ENCODE peak calls at places on chromosomes 6 and 20, in eight cellular contexts. I is cardiac muscle cell; W is PC-3; S is fibroblast of lung; R is CD8-positive, alpha-beta T cell; K is spleen; V is BE2C; Y is CD8-positive, alpha-beta memory T cell. X is an unnamed sample.
A peak's percentile ranks its signal among the peaks of the same experiment; 100 is the strongest.

GRCh38 chr20:13265941-13266340 is 44.9 kb downstream of the ISM1 start:
- DNase-seq in K (no peak), I (no peak), Y (no peak), S (no peak), R (no peak), W (no peak), V (no peak), X (no peak)

GRCh38 chr20:36792422-36792821 is 18.9 kb upstream of the DSN1 start:
- DNase-seq in S (peak; percentile 65), W (peak; percentile 74), V (peak; percentile 62), I (peak; percentile 61), Y (no peak), R (no peak), K (no peak), X (no peak)

GRCh38 chr20:7893019-7893730 is 47.1 kb downstream of the HAO1 start:
- DNase-seq in Y (no peak), I (peak; percentile 28), V (no peak), W (peak; percentile 99), S (no peak), R (no peak), K (no peak), X (no peak)

GRCh38 chr6:14792118-14792955 is 453.5 kb upstream of the JARID2 start:
- DNase-seq in W (peak; percentile 63), K (no peak), S (no peak), V (no peak), R (no peak), Y (no peak), I (no peak), X (no peak)

GRCh38 chr6:37491161-37491829 is 8.4 kb downstream of the CCDC167 start:
- DNase-seq in I (no peak), Y (peak; percentile 47), W (no peak), V (peak; percentile 69), S (no peak), K (no peak), R (no peak), X (no peak)

GRCh38 chr20:24164360-24164759 is 175.8 kb upstream of the GGTLC1 start:
- DNase-seq in W (peak; percentile 46), R (peak; percentile 43), S (no peak), Y (no peak), V (peak; percentile 33), K (no peak), I (peak; percentile 22), X (no peak)

GRCh38 chr6:160147146-160147536 is 25.5 kb downstream of the SLC22A1 start:
- DNase-seq in R (no peak), S (no peak), I (no peak), V (no peak), W (no peak), Y (no peak), K (no peak), X (no peak)

GRCh38 chr6:166470029-166470862 is 87.5 kb upstream of the MPC1 start:
- DNase-seq in I (no peak), W (no peak), S (no peak), K (peak; percentile 57), Y (no peak), V (peak; percentile 5), R (no peak), X (no peak)

GRCh38 chr6:87391334-87391733 is 16.4 kb upstream of the CFAP206 start:
- DNase-seq in Y (no peak), S (peak; percentile 36), K (no peak), V (peak; percentile 51), W (peak; percentile 36), I (peak; percentile 52), R (no peak), X (no peak)

GRCh38 chr6:150464966-150465365 is 96.2 kb downstream of the IYD start:
- DNase-seq in I (no peak), K (no peak), S (no peak), W (no peak), Y (no peak), V (no peak), R (no peak), X (no peak)

GRCh38 chr6:19024737-19025136 is 637.6 kb downstream of the RNF144B start:
- DNase-seq in R (no peak), W (peak; percentile 81), S (peak; percentile 37), V (peak; percentile 4), K (no peak), I (peak; percentile 54), Y (no peak), X (no peak)

GRCh38 chr6:144063246-144063743 is 32.1 kb downstream of the SF3B5 start:
- DNase-seq in K (no peak), W (no peak), Y (no peak), R (no peak), I (no peak), S (no peak), V (no peak), X (no peak)

GRCh38 chr6:125182237-125183018 is 28.9 kb downstream of the TPD52L1 start:
- DNase-seq in S (no peak), V (no peak), I (no peak), Y (no peak), K (no peak), R (no peak), W (no peak), X (no peak)

GRCh38 chr6:16674666-16675392 is 86.4 kb downstream of the ATXN1 start:
- DNase-seq in W (peak; percentile 21), I (peak; percentile 53), R (no peak), Y (no peak), S (peak; percentile 55), V (no peak), K (no peak), X (no peak)

GRCh38 chr6:83168556-83168955 is 24.5 kb downstream of the PGM3 start:
- DNase-seq in S (no peak), V (no peak), W (peak; percentile 33), R (no peak), Y (no peak), K (no peak), I (no peak), X (no peak)

GRCh38 chr6:170005680-170006470 is 254.5 kb downstream of the ERMARD start:
- DNase-seq in S (no peak), Y (no peak), W (no peak), I (no peak), R (no peak), K (no peak), V (no peak), X (no peak)

GRCh38 chr20:63538204-63539091 is 1.3 kb upstream of the PTK6 start:
- DNase-seq in S (peak; percentile 49), R (peak; percentile 73), I (no peak), K (no peak), W (peak; percentile 98), Y (no peak), V (no peak), X (peak; percentile 38)

GRCh38 chr6:142271476-142271875 is 30.3 kb upstream of the ADGRG6 start:
- DNase-seq in K (no peak), S (peak; percentile 8), Y (no peak), R (no peak), W (no peak), V (no peak), I (peak; percentile 79), X (no peak)

GRCh38 chr20:64150756-64151633 is 13.3 kb upstream of the MYT1 start:
- DNase-seq in Y (no peak), W (no peak), I (no peak), R (no peak), K (peak; percentile 47), S (no peak), V (no peak), X (no peak)

GRCh38 chr6:45072014-45072413 is 256.1 kb upstream of the RUNX2 start:
- DNase-seq in R (no peak), Y (no peak), I (peak; percentile 78), W (no peak), S (peak; percentile 29), V (no peak), K (no peak), X (no peak)

GRCh38 chr6:75830959-75831885 is 82.2 kb downstream of the MYO6 start:
- DNase-seq in V (no peak), K (no peak), W (no peak), R (no peak), I (peak; percentile 32), Y (no peak), S (no peak), X (no peak)

GRCh38 chr6:108027054-108027453 is 47.5 kb downstream of the OSTM1 start:
- DNase-seq in S (no peak), I (no peak), R (no peak), Y (no peak), W (no peak), V (no peak), K (no peak), X (no peak)

GRCh38 chr6:34068462-34069044 is 77.3 kb downstream of the GRM4 start:
- DNase-seq in Y (no peak), K (no peak), I (no peak), V (no peak), S (no peak), W (no peak), R (no peak), X (no peak)

GRCh38 chr6:44011350-44011925 is 115.8 kb downstream of the MRPL14 start:
- DNase-seq in Y (no peak), W (peak; percentile 32), S (no peak), I (no peak), R (no peak), V (no peak), K (no peak), X (no peak)

GRCh38 chr6:138310294-138310693 is 67.4 kb upstream of the SMIM28 start:
- DNase-seq in R (no peak), I (peak; percentile 14), V (no peak), W (no peak), Y (no peak), K (no peak), S (peak; percentile 31), X (no peak)

GRCh38 chr6:129641344-129641743 is 68.6 kb downstream of the ARHGAP18 start:
- DNase-seq in Y (no peak), V (no peak), K (no peak), R (no peak), I (peak; percentile 74), W (no peak), S (peak; percentile 55), X (no peak)
- H3K4me1 ChIP-seq in Y (no peaks in the 10 kb centered on the region), V (peaks cover 3% of the 10 kb centered on the region), K (no peaks in the 10 kb centered on the region), R (no peaks in the 10 kb centered on the region), I (no peaks in the 10 kb centered on the region), W (peaks cover 33% of the 10 kb centered on the region), S (peaks cover 31% of the 10 kb centered on the region), X (no peaks in the 10 kb centered on the region)

DNA sequence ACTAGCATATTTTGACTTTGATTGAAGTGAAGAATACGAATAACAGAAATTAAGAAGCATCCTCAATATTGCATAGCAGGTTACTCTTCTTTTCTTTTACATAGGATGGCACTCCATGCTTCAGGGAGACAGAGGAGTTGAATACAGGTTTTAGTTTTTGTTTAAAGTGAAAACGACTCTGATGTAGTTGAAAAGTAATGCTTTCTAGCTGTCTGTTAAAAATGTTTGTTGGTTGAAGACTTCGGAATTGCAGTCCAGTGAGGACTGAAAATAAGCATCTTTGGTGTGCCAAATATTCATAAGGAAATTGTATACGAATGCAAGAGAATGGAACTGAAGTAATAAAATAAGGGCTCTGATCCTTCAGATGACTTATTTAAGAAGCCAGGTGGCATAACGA is 618 bp upstream of the SLC16A10 start:
- DNase-seq in W (no peak), K (no peak), V (no peak), I (no peak), R (no peak), S (no peak), Y (no peak), X (no peak)
- H3K4me3 ChIP-seq in W (peak overlapping the region; percentile 75), K (peak overlapping the region; percentile 52), V (peak overlapping the region; percentile 78), I (peak overlapping the region; percentile 75), R (peak overlapping the region; percentile 70), S (peak overlapping the region; percentile 64), Y (peak overlapping the region; percentile 66), X (peak overlapping the region; percentile 83)

GRCh38 chr20:48169650-48170049 is 384.4 kb upstream of the SULF2 start:
- DNase-seq in I (no peak), V (no peak), K (no peak), R (no peak), W (peak; percentile 23), Y (no peak), S (no peak), X (no peak)
- H3K4me1 ChIP-seq in I (no peaks in the 10 kb centered on the region), V (no peaks in the 10 kb centered on the region), K (no peaks in the 10 kb centered on the region), R (no peaks in the 10 kb centered on the region), W (peaks cover 10% of the 10 kb centered on the region), Y (no peaks in the 10 kb centered on the region), S (no peaks in the 10 kb centered on the region), X (no peaks in the 10 kb centered on the region)

GRCh38 chr20:6121504-6121903 is 1.3 kb downstream of the FERMT1 start:
- DNase-seq in W (peak; percentile 19), Y (no peak), V (no peak), R (no peak), I (no peak), S (no peak), K (no peak), X (no peak)
- H3K4me3 ChIP-seq in W (peak overlapping the region; percentile 90), Y (no peak overlapping the region), V (no peak overlapping the region), R (no peak overlapping the region), I (peak overlapping the region; percentile 24), S (no peak overlapping the region), K (no peak overlapping the region), X (no peak overlapping the region)

X was measured in naive thymus-derived CD4-positive, alpha-beta T cell.